ENCODE peak calls at places on chromosomes 5 and 9, in five cellular contexts. One of them, this sample, is unnamed.

GRCh38 chr5:80625230-80625629 is 29.2 kb upstream of the MSH3 start:
- DNase-seq in uterus: no peak
- DNase-seq in body of pancreas: no peak
- DNase-seq in upper lobe of left lung: no peak
- DNase-seq in tibial nerve: no peak
- DNase-seq in this sample: no peak

GRCh38 chr5:2192496-2192895 is 309.8 kb upstream of the IRX4 start:
- DNase-seq in upper lobe of left lung: no peak
- DNase-seq in tibial nerve: no peak
- DNase-seq in uterus: no peak
- DNase-seq in body of pancreas: no peak
- DNase-seq in this sample: no peak

GRCh38 chr9:132543251-132543650 is 39.2 kb upstream of the BARHL1 start:
- DNase-seq in tibial nerve: no peak
- DNase-seq in uterus: no peak
- DNase-seq in body of pancreas: no peak
- DNase-seq in upper lobe of left lung: no peak
- DNase-seq in this sample: no peak

GRCh38 chr5:68000805-68001204 is 214.8 kb upstream of the PIK3R1 start:
- DNase-seq in upper lobe of left lung: no peak
- DNase-seq in body of pancreas: no peak
- DNase-seq in uterus: no peak
- DNase-seq in tibial nerve: no peak
- DNase-seq in this sample: no peak

GRCh38 chr5:171392585-171393159 is 5.0 kb downstream of the NPM1 start:
- DNase-seq in upper lobe of left lung: no peak
- DNase-seq in body of pancreas: no peak
- DNase-seq in uterus: no peak
- DNase-seq in tibial nerve: no peak
- DNase-seq in this sample: no peak

GRCh38 chr5:135392256-135392655 is 6.8 kb downstream of the MACROH2A1 start:
- DNase-seq in uterus: no peak
- DNase-seq in body of pancreas: no peak
- DNase-seq in tibial nerve: no peak
- DNase-seq in upper lobe of left lung: no peak
- DNase-seq in this sample: no peak

GRCh38 chr5:98106116-98107088 is 667.1 kb upstream of the RGMB start:
- DNase-seq in upper lobe of left lung: no peak
- DNase-seq in body of pancreas: no peak
- DNase-seq in uterus: no peak
- DNase-seq in tibial nerve: no peak
- DNase-seq in this sample: no peak

GRCh38 chr9:77583366-77583626 is 64.8 kb downstream of the GNA14 start:
- DNase-seq in uterus: no peak
- DNase-seq in tibial nerve: no peak
- DNase-seq in upper lobe of left lung: no peak
- DNase-seq in body of pancreas: no peak
- DNase-seq in this sample: no peak

DNA sequence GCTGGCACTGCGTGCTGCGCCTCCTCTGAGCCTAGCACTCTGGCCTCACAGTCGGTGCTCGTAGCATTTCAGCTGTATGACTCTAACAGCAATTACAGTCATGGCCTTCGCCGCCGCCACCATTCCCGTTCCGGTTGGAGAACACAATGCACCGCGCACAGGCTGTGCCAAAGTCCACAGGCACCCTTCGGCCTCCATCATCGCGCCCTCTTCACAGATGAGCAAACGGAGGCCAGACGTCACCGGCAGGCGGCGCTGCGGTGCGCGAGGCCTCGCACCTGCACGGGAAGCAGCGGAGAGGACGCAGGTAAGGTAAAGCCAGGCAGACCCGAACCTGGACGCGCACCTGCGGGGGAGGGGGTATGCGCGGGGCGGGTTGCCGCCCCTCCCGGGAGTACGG is 128.9 kb downstream of the BARX1 start:
- DNase-seq in tibial nerve: no peak
- DNase-seq in upper lobe of left lung: peak; percentile 88
- DNase-seq in body of pancreas: no peak
- DNase-seq in uterus: no peak
- DNase-seq in this sample: no peak
- TF ChIP-seq CTCF in tibial nerve: no peak
- TF ChIP-seq CTCF in upper lobe of left lung: no peak
- TF ChIP-seq CTCF in body of pancreas: peak; percentile 27
- TF ChIP-seq CTCF in uterus: no peak
- TF ChIP-seq CTCF in this sample: peak; percentile 17

DNA sequence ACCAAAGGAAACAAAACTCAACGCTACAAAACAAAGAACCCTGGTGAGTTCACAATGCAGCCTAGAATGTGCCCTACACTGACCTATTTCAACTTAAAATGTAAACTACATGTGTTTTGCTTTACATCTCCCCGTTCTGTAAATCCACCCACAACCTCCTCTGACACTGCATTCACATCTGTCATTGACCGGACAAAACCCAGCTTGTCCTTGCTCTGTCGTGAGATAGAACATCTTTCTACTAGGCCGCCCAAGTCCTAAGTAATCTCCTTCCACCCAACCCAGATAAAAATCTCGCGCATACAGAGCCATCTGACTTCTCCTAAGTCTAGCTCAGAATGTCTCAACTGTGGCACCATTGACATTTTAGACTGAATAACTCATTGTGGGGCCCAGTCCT is 6.1 kb upstream of the VLDLR start:
- DNase-seq in uterus: no peak
- DNase-seq in body of pancreas: no peak
- DNase-seq in tibial nerve: no peak
- DNase-seq in upper lobe of left lung: no peak
- DNase-seq in this sample: no peak
- H3K4me3 ChIP-seq in uterus: no peak overlapping the region
- H3K4me3 ChIP-seq in body of pancreas: no peak overlapping the region
- H3K4me3 ChIP-seq in tibial nerve: no peak overlapping the region
- H3K4me3 ChIP-seq in upper lobe of left lung: no peak overlapping the region
- H3K4me3 ChIP-seq in this sample: no peak overlapping the region

GRCh38 chr9:33042528-33042927 is 17.5 kb downstream of the DNAJA1 start:
- DNase-seq in tibial nerve: no peak
- DNase-seq in uterus: no peak
- DNase-seq in upper lobe of left lung: no peak
- DNase-seq in body of pancreas: no peak
- DNase-seq in this sample: no peak

GRCh38 chr9:33044677-33045282 is 19.7 kb downstream of the DNAJA1 start:
- DNase-seq in upper lobe of left lung: no peak
- DNase-seq in body of pancreas: peak; percentile 47
- DNase-seq in uterus: no peak
- DNase-seq in tibial nerve: no peak
- DNase-seq in this sample: peak; percentile 74

GRCh38 chr9:33040792-33041458 is 15.9 kb downstream of the DNAJA1 start:
- DNase-seq in body of pancreas: no peak
- DNase-seq in upper lobe of left lung: no peak
- DNase-seq in uterus: no peak
- DNase-seq in tibial nerve: no peak
- DNase-seq in this sample: no peak

GRCh38 chr9:33041459-33042188 is 16.6 kb downstream of the DNAJA1 start:
- DNase-seq in uterus: no peak
- DNase-seq in upper lobe of left lung: no peak
- DNase-seq in body of pancreas: no peak
- DNase-seq in tibial nerve: no peak
- DNase-seq in this sample: no peak

DNA sequence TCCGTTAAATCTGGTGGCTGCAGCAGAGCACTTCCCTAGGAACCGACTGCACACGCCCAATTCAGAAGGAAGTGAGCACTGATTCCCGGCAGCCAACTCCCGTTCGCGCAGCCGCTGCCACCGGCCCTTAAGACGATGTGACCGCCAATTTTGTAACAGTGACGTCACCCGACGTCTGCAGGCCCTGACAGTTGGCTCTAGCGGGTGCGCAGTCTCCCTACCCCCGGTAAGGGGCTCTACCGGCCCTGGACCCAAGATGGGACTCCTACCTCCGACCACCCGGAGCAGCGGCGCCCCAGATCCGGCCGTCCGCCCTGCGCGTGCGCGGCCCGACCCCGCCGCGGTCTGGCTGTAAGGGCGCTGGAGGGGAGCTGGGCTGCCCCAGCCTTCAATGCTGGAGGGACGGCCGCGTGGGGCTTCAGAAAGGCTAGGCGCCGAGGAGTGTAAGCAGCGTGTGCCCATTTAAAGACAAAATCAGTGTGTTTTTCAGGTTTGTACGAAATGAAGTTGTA is 19.1 kb downstream of the DNAJA1 start:
- DNase-seq in body of pancreas: peak; percentile 85
- DNase-seq in upper lobe of left lung: peak; percentile 93
- DNase-seq in uterus: peak; percentile 85
- DNase-seq in tibial nerve: peak; percentile 79
- DNase-seq in this sample: peak; percentile 84
- TF ChIP-seq POLR2A in body of pancreas: peak; percentile 63
- TF ChIP-seq POLR2A in upper lobe of left lung: peak; percentile 40
- TF ChIP-seq POLR2A in uterus: no peak
- TF ChIP-seq POLR2A in tibial nerve: no peak
- TF ChIP-seq POLR2A in this sample: no peak

DNA sequence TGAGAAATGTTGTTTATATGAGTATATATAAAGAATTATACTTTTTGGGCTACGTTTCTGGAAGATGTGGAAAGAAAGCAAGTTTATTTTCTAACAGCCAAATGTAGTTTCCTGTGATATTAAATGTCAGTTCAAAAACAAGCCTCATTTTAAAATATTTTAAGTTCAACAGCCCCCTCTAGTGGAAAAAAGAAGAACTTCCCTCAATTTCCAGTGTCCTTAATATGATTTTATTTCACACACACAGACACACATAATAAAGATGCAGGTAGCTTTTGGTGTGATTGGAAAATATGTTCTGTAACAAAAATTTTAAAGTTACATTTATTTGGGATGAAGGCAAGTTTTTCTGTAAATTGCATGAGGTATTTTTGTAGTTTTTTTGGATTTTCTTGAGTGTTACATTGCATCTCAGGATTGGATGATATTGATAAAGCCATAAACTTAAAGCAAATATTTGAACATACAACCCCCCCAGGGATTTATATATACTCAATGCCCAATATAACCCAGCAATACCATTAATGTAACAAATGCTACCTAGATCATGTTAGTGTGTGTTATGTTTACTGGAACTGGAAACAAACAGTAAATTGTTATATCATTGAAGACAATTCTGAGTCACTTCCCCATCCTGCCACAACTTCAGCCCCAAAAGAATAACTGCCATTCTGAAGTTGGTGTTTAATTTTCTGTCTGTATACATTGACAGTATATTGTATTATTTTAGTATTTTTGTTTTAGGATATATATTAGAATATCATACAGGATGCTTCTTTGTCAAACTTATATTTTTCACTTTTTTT is 54.0 kb downstream of the CCDC171 start:
- DNase-seq in upper lobe of left lung: no peak
- DNase-seq in tibial nerve: peak; percentile 69
- DNase-seq in uterus: no peak
- DNase-seq in body of pancreas: no peak
- DNase-seq in this sample: no peak
- TF ChIP-seq CTCF in upper lobe of left lung: peak; percentile 81
- TF ChIP-seq CTCF in tibial nerve: peak; percentile 62
- TF ChIP-seq CTCF in uterus: peak; percentile 64
- TF ChIP-seq CTCF in body of pancreas: peak; percentile 85
- TF ChIP-seq CTCF in this sample: peak; percentile 64